ENCODE peak calls at places on chromosomes 7 and 10, in four cellular contexts. R is PC-3, P is OCI-LY7, E is neural progenitor cell. U is an unnamed sample.

GRCh38 chr10:127391875-127392274 is 157.2 kb upstream of the NPS start:
- DNase-seq in E (no peak), P (no peak), R (no peak), U (no peak)

GRCh38 chr7:117133125-117133524 is 179.8 kb downstream of the ST7 start:
- DNase-seq in R (no peak), P (no peak), E (no peak), U (no peak)

GRCh38 chr10:125064681-125065492 is 95.5 kb downstream of the CTBP2 start:
- DNase-seq in P (peak; percentile 90), R (peak; percentile 96), E (no peak), U (peak; percentile 70)

GRCh38 chr7:1758417-1758858 is 88.4 kb downstream of the ELFN1 start:
- DNase-seq in R (peak; percentile 68), E (peak; percentile 64), P (peak; percentile 73), U (peak; percentile 38)

GRCh38 chr10:71921319-71922027 is 42.7 kb upstream of the CHST3 start:
- DNase-seq in R (no peak), P (no peak), E (peak; percentile 67), U (no peak)

GRCh38 chr10:81179805-81180452 is 642.2 kb downstream of the SH2D4B start:
- DNase-seq in R (peak; percentile 2), P (peak; percentile 20), E (peak; percentile 59), U (no peak)

GRCh38 chr7:8065356-8065813 is 96.8 kb downstream of the GLCCI1 start:
- DNase-seq in R (no peak), E (no peak), P (no peak), U (no peak)

GRCh38 chr10:77638766-77639101 is 1.1 kb upstream of the KCNMA1 start:
- DNase-seq in P (no peak), E (no peak), R (no peak), U (no peak)

GRCh38 chr7:90772410-90772809 is 176.3 kb downstream of the CDK14 start:
- DNase-seq in R (no peak), E (no peak), P (peak; percentile 54), U (no peak)
- H3K4me2 ChIP-seq in R (no peak overlapping the region), E (no peak overlapping the region), P (peak overlapping the region; percentile 25), U (no peak overlapping the region)

GRCh38 chr10:101018118-101018599 is 12.8 kb downstream of the PDZD7 start:
- DNase-seq in R (no peak), E (peak; percentile 49), P (peak; percentile 31), U (no peak)
- H2AFZ ChIP-seq in R (peak overlapping the region; percentile 61), E (peak overlapping the region; percentile 30), P (peak overlapping the region; percentile 51), U (no peak overlapping the region)

GRCh38 chr10:22346087-22346661 is 878 bp downstream of the SPAG6 start:
- DNase-seq in R (no peak), P (no peak), E (peak; percentile 21), U (no peak)

GRCh38 chr10:22344204-22344603 is 1.1 kb upstream of the SPAG6 start:
- DNase-seq in P (no peak), R (no peak), E (no peak), U (no peak)

GRCh38 chr10:22343761-22344160 is 1.5 kb upstream of the SPAG6 start:
- DNase-seq in E (no peak), P (no peak), R (no peak), U (no peak)

GRCh38 chr10:22344781-22345300 is 455 bp upstream of the SPAG6 start:
- DNase-seq in P (no peak), R (no peak), E (no peak), U (no peak)

GRCh38 chr10:22345301-22346086 is at the start of gene SPAG6:
- DNase-seq in R (no peak), P (no peak), E (peak; percentile 90), U (no peak)
- TF ChIP-seq CTCF in R (no peak), P (no peak), E (peak; percentile 21), U (no peak)

DNA sequence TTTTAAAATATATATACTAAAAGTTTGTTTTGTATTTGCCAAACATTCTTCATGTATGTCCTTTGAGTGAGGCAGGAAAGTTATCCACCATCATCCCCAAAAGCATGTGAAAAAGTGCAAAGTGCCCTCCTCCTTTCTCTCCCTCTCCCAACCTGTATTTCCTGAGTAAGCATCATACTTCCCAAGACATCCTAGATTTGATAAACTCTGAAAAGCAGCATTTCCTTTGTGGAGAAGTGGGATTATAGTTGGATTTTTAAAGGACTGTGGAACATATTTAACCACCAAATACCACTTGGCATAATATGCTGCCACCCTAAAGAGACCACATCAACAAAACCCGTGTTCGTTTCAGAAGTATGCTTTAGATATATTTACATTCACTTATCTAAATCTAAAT is 36.9 kb downstream of the NET1 start:
- DNase-seq in R (no peak), E (no peak), P (no peak), U (no peak)
- H3K4me2 ChIP-seq in R (peak overlapping the region; percentile 92), E (peak overlapping the region; percentile 45), P (no peak overlapping the region), U (peak overlapping the region; percentile 93)

GRCh38 chr7:101124376-101125056 is 2.4 kb upstream of the SERPINE1 start:
- DNase-seq in P (no peak), E (no peak), R (peak; percentile 64), U (peak; percentile 57)
- H2AFZ ChIP-seq in P (no peak overlapping the region), E (no peak overlapping the region), R (peak overlapping the region; percentile 40), U (no peak overlapping the region)

DNA sequence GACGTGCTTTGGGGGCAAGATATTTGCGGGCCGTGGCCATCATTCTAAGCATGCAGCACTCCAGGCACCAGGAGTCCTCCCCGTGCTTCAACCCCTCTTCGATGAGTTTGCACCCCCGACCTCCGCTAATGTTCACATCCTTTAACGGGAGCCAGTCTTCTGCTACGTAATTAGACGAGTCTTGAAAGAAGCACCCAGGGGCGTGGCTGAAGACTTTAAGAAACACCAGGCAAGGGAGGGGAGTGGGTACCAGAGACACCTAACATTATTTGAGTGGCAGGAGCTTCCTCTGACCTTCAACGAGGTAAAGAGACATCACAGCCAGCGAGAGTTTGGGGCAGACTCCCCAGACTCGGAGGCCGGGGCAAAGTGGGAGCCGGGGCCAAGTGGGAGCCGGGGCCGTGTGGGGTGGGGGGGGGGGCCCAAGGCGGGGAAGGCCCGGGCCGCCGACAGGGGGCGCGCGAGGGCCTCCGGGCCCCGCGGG is 31.1 kb upstream of the TOMM7 start:
- DNase-seq in R (peak; percentile 34), P (peak; percentile 83), E (peak; percentile 49), U (no peak)
- TF ChIP-seq CTCF in R (peak; percentile 46), P (no peak), E (peak; percentile 76), U (no peak)

GRCh38 chr10:103711351-103711994 is 143.9 kb downstream of the SH3PXD2A start:
- DNase-seq in E (peak; percentile 27), P (no peak), R (no peak), U (no peak)
- H3K4me2 ChIP-seq in E (no peak overlapping the region), P (no peak overlapping the region), R (no peak overlapping the region), U (no peak overlapping the region)